ENCODE peak calls at places on chromosome 20, in ten cellular contexts. I is tibial artery, N is spleen, W is psoas muscle, X is pancreas, T is neuronal stem cell, A is lower lobe of right lung, U is SJSA1, S is Peyer's patch, B is small intestine. R is an unnamed sample. For H3K4me1, the result is how much of the 10 kb centered on the place peaks cover.

GRCh38 chr20:8639112-8639778 is 429.6 kb upstream of the PLCB4 start:
- DNase-seq in S (no peak), I (no peak), N (no peak), W (no peak), T (no peak), U (no peak), A (no peak), X (no peak), B (no peak), R (no peak)

GRCh38 chr20:36629719-36630340 is 16.2 kb downstream of the SLA2 start:
- DNase-seq in U (no peak), W (no peak), A (no peak), N (peak), I (no peak), T (no peak), S (peak), B (peak), X (no peak), R (peak)

GRCh38 chr20:19897891-19898290 is 119.3 kb upstream of the NAA20 start:
- DNase-seq in U (no peak), T (no peak), W (no peak), B (no peak), X (no peak), N (no peak), A (no peak), I (no peak), S (no peak), R (no peak)

GRCh38 chr20:32474967-32475819 is 109.9 kb downstream of the NOL4L start:
- DNase-seq in U (peak), T (peak), A (peak), S (peak), X (peak), I (peak), W (peak), B (peak), N (peak), R (no peak)

GRCh38 chr20:60220655-60221054 is 262.4 kb downstream of the CDH26 start:
- DNase-seq in T (no peak), U (no peak), S (no peak), B (no peak), I (no peak), W (no peak), A (no peak), N (no peak), X (no peak), R (no peak)

GRCh38 chr20:34705383-34706021 is 1.4 kb downstream of the TP53INP2 start:
- DNase-seq in B (peak), A (no peak), W (no peak), X (peak), S (no peak), T (no peak), N (no peak), I (peak), U (peak), R (no peak)

GRCh38 chr20:13333793-13334192 is 112.7 kb downstream of the ISM1 start:
- DNase-seq in U (no peak), T (no peak), I (no peak), W (no peak), S (no peak), X (no peak), A (no peak), B (no peak), N (no peak), R (no peak)

GRCh38 chr20:57001126-57001767 is 265.2 kb downstream of the BMP7 start:
- DNase-seq in W (no peak), I (no peak), A (no peak), N (no peak), S (no peak), T (no peak), U (no peak), B (no peak), X (no peak), R (no peak)

GRCh38 chr20:39946946-39947345 is 742.1 kb downstream of the MAFB start:
- DNase-seq in I (no peak), N (no peak), T (no peak), X (no peak), W (no peak), B (no peak), A (no peak), U (no peak), S (no peak), R (no peak)

GRCh38 chr20:50883856-50884255 is 47.4 kb downstream of the ADNP start:
- DNase-seq in U (no peak), T (no peak), W (no peak), I (no peak), N (peak), A (no peak), X (no peak), B (no peak), S (no peak), R (no peak)

GRCh38 chr20:30167540-30167939 is 1089.9 kb upstream of the DEFB115 start:
- DNase-seq in N (no peak), T (no peak), I (no peak), B (no peak), U (no peak), A (no peak), X (no peak), S (no peak), W (no peak), R (no peak)

GRCh38 chr20:31861346-31862156 is 8.8 kb downstream of the DUSP15 start:
- DNase-seq in I (no peak), X (peak), B (peak), U (peak), N (peak), S (peak), W (peak), T (peak), A (peak), R (peak)

GRCh38 chr20:53515749-53516148 is 77.9 kb downstream of the ZNF217 start:
- DNase-seq in N (no peak), W (no peak), A (no peak), T (no peak), X (no peak), S (no peak), I (no peak), U (no peak), B (no peak), R (no peak)

GRCh38 chr20:34976286-34976685 is 20.6 kb downstream of the MYH7B start:
- DNase-seq in T (no peak), S (no peak), I (no peak), A (no peak), X (no peak), N (peak), U (no peak), W (no peak), B (no peak), R (no peak)

GRCh38 chr20:32207211-32207625 is 325 bp downstream of the PLAGL2 start:
- DNase-seq in I (no peak), S (no peak), T (no peak), X (peak), B (no peak), U (peak), A (no peak), W (no peak), N (no peak), R (no peak)

GRCh38 chr20:52060794-52061714 is 130.5 kb downstream of the ZFP64 start:
- DNase-seq in S (no peak), A (no peak), W (no peak), X (peak), T (peak), U (peak), B (peak), N (no peak), I (no peak), R (no peak)

GRCh38 chr20:43961541-43962471 is 47.2 kb downstream of the TOX2 start:
- DNase-seq in N (no peak), B (no peak), X (no peak), I (peak), W (peak), U (no peak), S (no peak), A (no peak), T (no peak), R (no peak)

GRCh38 chr20:54619181-54619580 is 143.8 kb downstream of the DOK5 start:
- DNase-seq in S (no peak), W (peak), B (no peak), I (no peak), A (no peak), U (no peak), N (no peak), X (no peak), T (no peak), R (no peak)

GRCh38 chr20:6769953-6770831 is 2.7 kb downstream of the BMP2 start:
- DNase-seq in U (peak), S (no peak), N (peak), X (peak), A (peak), I (peak), B (peak), W (peak), T (peak), R (no peak)

GRCh38 chr20:51812861-51813260 is 10.5 kb upstream of the SALL4 start:
- DNase-seq in S (no peak), I (peak), U (no peak), N (no peak), T (no peak), B (no peak), X (no peak), A (no peak), W (no peak), R (no peak)

GRCh38 chr20:20364016-20364746 is 3.7 kb upstream of the INSM1 start:
- DNase-seq in A (no peak), T (peak), I (no peak), W (no peak), S (no peak), U (no peak), B (no peak), N (peak), X (no peak), R (no peak)

GRCh38 chr20:32168184-32168910 is 39.2 kb downstream of the PLAGL2 start:
- DNase-seq in N (peak), I (peak), X (no peak), T (no peak), A (no peak), B (no peak), U (no peak), W (no peak), S (no peak), R (no peak)

DNA sequence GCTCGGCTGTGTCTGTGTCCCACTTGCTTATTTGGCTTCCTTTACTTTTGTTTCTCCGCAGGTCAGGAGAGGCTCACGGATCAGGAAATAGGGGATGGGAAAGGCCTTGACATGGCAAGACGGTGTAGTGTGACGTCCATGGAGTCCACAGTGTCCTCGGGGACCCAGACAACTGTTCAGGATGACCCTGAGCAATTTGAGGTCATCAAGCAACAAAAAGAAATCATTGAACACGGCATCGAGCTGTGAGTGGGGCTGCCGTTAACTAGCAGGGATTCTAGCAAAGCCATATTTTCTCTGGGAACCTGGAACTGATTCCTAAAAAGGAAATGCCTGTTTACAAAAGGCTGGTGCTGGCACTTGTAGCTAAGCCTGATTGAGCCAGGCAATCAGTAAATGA is 54.4 kb downstream of the ARFGEF2 start:
- DNase-seq in U (no peak), A (no peak), I (no peak), T (no peak), N (no peak), B (no peak), S (no peak), W (no peak), X (no peak), R (no peak)
- H3K4me1 ChIP-seq in U (under half), A (under half), I (under half), T (under half), N (under half), B (under half), S (under half), W (under half), X (under half), R (under half)

DNA sequence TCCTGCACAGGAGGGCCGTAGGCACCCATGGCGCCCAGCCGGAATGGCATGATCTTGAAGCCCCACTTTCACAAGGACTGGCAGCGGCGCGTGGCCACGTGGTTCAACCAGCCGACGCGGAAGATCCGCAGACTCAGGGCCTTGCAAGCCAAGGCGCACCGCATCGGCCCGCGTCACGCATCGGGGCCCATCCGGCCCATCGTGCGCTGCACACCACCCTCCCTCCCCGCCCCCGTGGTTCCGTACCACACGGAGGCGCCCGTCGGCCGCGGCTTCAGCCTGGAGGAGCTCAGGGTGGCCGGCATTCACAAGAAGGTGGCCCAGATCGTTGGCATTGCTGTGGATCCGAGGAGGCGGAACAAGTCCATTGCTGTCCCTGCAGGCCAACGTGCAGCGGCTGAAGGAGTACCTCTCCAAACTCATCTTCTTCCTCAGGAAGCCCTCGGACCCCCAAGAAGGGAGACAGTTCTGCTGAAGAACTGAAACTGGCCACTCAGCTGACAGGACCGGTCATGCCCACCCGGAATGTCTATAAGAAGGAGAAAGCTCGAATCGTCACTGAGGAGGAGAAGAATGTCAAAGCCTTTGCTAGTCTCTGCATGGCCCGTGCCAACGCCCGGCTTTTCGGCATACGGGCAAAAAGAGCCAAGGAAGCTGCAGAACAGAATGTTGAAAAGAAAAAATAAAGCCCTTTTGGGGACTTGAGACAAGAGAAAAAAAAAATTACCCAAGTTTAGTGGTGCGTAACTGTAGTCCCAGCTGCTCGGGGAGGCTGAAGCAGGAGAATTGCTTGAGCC is 9.9 kb upstream of the NCOA5 start:
- DNase-seq in W (peak), X (no peak), U (no peak), I (no peak), N (peak), T (no peak), B (no peak), A (no peak), S (peak), R (no peak)
- H3K4me3 ChIP-seq in W (peak), X (no peak), U (no peak), I (no peak), N (peak), T (no peak), B (no peak), A (no peak), S (no peak), R (no peak)

DNA sequence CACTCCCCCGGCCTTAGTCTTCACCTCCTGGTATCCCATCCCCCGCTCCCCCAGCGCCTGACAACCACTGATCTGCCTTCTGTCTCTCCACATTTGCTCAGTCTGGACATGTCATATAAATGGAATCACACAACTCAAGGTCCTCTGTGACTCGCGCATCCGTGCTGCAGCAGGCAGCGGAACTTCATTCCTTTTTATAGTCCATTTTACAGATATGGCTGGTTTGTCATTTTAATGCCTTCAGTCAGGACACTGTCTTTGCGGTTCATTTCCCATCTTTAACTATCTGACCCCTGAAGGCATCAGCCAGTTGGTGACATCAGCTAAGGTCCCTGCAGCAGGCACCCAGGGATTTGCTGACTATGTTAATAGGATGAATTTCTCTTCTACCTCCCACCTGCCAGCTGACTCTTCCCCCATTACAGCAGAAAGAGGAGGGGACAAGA is 125.7 kb downstream of the ZMYND8 start:
- DNase-seq in B (no peak), U (no peak), I (no peak), W (no peak), N (no peak), X (no peak), A (no peak), S (no peak), T (no peak), R (no peak)
- H3K27ac ChIP-seq in B (no peak), U (no peak), I (peak), W (no peak), N (no peak), X (no peak), A (no peak), S (no peak), T (no peak), R (no peak)

DNA sequence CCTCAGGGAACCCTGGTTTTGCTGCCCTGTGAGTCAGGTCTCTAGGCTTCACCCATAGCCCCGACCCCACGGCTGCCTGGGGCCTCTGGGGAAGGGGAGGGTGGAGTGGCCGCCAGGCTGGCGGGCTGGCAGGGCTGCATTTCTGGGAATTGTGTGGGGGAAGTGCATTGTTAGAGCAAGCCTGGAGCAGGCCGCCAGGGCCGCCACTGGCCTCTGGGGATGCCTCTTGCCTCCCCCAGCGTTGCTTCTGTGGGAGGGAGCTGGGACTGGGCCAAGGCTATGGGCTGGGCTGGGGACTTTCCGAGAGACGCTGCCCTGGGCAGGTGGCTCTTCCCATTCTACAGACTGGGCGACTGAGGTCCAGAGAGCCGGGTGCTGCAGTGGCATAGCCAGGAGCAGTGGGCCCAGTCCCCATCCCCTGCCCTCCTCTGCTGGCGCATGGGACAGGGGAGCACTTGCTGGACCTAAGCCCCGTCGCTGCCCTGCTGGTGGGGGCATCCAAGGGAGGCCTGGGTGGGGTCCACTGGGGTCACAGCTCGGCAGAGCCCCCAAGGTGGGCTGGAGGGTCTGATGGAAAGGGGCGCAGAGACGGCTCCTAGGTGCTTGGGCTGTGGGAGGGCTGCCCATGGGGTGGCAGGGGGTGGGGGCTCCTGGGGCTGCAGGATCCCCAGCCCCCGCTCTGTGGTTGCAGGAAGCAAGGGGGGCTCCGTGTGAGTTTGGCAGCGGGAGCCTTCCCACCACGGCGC is 6.6 kb upstream of the SOX18 start:
- DNase-seq in A (peak), U (peak), T (no peak), W (peak), X (no peak), B (no peak), I (no peak), N (peak), S (no peak), R (no peak)
- H3K4me1 ChIP-seq in A (under half), U (half or more), T (under half), W (under half), X (under half), B (under half), I (under half), N (half or more), S (under half), R (under half)

DNA sequence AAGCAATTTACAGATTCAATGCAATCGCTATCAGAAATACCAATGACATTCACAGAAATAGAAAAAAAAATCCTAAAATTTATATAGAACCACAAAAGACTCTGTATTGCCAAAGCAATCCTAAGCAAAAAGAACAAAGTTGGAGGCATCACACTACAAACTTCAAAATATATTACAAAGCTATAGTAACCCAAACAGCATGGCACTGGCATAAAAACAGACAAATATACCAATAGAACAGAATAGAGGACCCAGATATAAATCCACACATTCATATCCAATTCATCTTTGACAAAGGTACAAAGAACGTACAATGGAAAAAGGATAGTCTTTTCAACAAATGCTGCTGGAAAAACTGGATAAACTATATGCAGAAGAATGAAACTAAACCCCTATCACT is 11.6 kb upstream of the NELFCD start:
- DNase-seq in N (no peak), A (no peak), B (no peak), X (no peak), I (no peak), T (no peak), U (no peak), S (no peak), W (no peak), R (no peak)
- H3K4me3 ChIP-seq in N (no peak), A (no peak), B (no peak), X (no peak), I (no peak), T (no peak), U (no peak), S (no peak), W (no peak), R (no peak)

GRCh38 chr20:41051426-41051825 is 22.8 kb downstream of the TOP1 start:
- DNase-seq in W (no peak), N (no peak), U (no peak), S (no peak), I (no peak), X (no peak), T (no peak), B (peak), A (no peak), R (no peak)
- H3K27ac ChIP-seq in W (no peak), N (peak), U (no peak), S (peak), I (no peak), X (no peak), T (no peak), B (no peak), A (peak), R (peak)

DNA sequence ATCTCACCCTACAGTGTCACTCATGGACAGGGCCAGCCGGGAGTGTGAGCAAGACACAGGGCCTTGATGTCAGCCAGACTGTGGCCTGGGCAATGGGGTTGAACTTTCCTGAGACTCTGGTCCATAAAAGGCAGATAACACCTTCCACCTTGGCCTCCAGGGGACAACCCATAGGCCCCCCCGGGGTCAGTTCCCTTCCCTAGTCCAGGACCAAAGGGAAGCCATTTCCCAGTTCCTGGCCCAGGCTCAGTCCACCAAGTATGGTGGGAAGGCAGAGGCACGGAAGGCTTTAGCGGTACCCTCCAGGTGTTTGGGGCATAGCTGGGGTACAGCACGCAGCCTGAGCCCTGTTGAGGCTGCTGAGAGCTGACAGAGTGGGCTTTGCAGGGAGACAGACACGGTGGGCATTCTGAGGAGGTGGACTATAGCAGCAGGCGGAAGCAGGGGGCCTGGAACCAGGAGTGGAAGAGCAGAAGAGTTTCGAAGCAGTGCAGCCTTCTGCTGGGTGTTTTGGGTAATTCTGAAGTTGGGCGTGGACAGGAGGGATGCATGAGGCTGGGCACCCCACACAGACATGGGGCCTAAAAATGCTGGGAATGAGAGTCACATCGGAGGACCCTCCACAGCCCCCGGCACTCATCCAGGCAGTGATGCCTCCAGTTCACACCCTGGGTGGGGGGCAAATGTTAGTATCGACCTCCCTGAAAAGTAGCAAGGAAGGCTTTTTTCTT is 43.9 kb upstream of the CD93 start:
- DNase-seq in T (no peak), I (peak), N (peak), A (no peak), S (no peak), B (no peak), X (no peak), W (no peak), U (no peak), R (no peak)
- H3K4me1 ChIP-seq in T (under half), I (under half), N (half or more), A (half or more), S (under half), B (under half), X (under half), W (under half), U (under half), R (under half)

R was measured in CD8-positive, alpha-beta memory T cell.